ENCODE peak calls at places on chromosomes 11 and 22, in four cellular contexts. N is activated CD4-positive, alpha-beta T cell treated with anti-CD3 and anti-CD28 coated beads for 48 hours; E is MG63; M is fibroblast of pulmonary artery. Z is an unnamed sample.
A peak's percentile ranks its signal among the peaks of the same experiment; 100 is the strongest.

GRCh38 chr22:50280708-50281383 is 10.7 kb upstream of the MAPK11 start:
- DNase-seq in N (no peak), M (no peak), E (no peak), Z (no peak)

GRCh38 chr11:12762696-12763324 is 88.6 kb downstream of the TEAD1 start:
- DNase-seq in N (no peak), M (no peak), E (no peak), Z (no peak)

GRCh38 chr11:10476342-10476741 is 21.3 kb downstream of the AMPD3 start:
- DNase-seq in M (no peak), E (no peak), N (no peak), Z (no peak)

GRCh38 chr11:45501277-45501979 is 164.0 kb downstream of the CHST1 start:
- DNase-seq in M (no peak), N (no peak), E (no peak), Z (no peak)

GRCh38 chr11:13772223-13773046 is 104.0 kb downstream of the FAR1 start:
- DNase-seq in M (peak; percentile 80), N (no peak), E (no peak), Z (peak; percentile 4)

GRCh38 chr22:33923660-33924246 is 3.5 kb upstream of the LARGE1 start:
- DNase-seq in E (peak; percentile 34), N (peak; percentile 61), M (peak; percentile 84), Z (no peak)

GRCh38 chr11:3853935-3854659 is 1.4 kb upstream of the STIM1 start:
- DNase-seq in M (no peak), N (peak; percentile 78), E (no peak), Z (peak; percentile 34)

GRCh38 chr22:46122511-46122971 is 27.8 kb upstream of the PPARA start:
- DNase-seq in E (peak; percentile 68), N (peak; percentile 83), M (peak; percentile 63), Z (no peak)

GRCh38 chr11:113162590-113162961 is 151.8 kb upstream of the TTC12 start:
- DNase-seq in N (no peak), E (no peak), M (peak; percentile 36), Z (no peak)

GRCh38 chr11:19646921-19647320 is 65.7 kb upstream of the NAV2 start:
- DNase-seq in N (no peak), E (peak; percentile 57), M (peak; percentile 85), Z (no peak)

GRCh38 chr11:86151188-86152005 is 82.5 kb upstream of the PICALM start:
- DNase-seq in M (no peak), E (peak; percentile 84), N (no peak), Z (peak; percentile 15)

GRCh38 chr11:108498046-108498815 is at the start of gene POGLUT3:
- DNase-seq in M (peak; percentile 48), E (peak; percentile 82), N (peak; percentile 57), Z (peak; percentile 76)

GRCh38 chr11:60913793-60914619 is at the start of gene TMEM109:
- DNase-seq in E (peak; percentile 79), M (peak; percentile 92), N (peak; percentile 92), Z (peak; percentile 75)

GRCh38 chr11:71467164-71467563 is 14.2 kb downstream of the NADSYN1 start:
- DNase-seq in E (no peak), N (no peak), M (no peak), Z (no peak)

GRCh38 chr11:120511804-120512726 is 517 bp downstream of the GRIK4 start:
- DNase-seq in M (no peak), N (no peak), E (peak; percentile 7), Z (no peak)

GRCh38 chr11:75728992-75729391 is 11.4 kb downstream of the MOGAT2 start:
- DNase-seq in E (peak; percentile 17), N (no peak), M (no peak), Z (no peak)

GRCh38 chr22:49735411-49736311 is 92.0 kb downstream of the BRD1 start:
- DNase-seq in M (peak; percentile 8), E (no peak), N (peak; percentile 24), Z (no peak)

GRCh38 chr11:69377953-69378302 is 84.0 kb downstream of the MYEOV start:
- DNase-seq in E (no peak), N (no peak), M (no peak), Z (no peak)

GRCh38 chr11:113828186-113828585 is 47.2 kb downstream of the USP28 start:
- DNase-seq in M (no peak), E (no peak), N (no peak), Z (no peak)

GRCh38 chr11:113168804-113169342 is 145.5 kb upstream of the TTC12 start:
- DNase-seq in M (no peak), N (no peak), E (no peak), Z (no peak)

GRCh38 chr11:64385953-64386704 is 27.2 kb downstream of the RPS6KA4 start:
- DNase-seq in M (peak; percentile 29), N (no peak), E (no peak), Z (peak; percentile 84)

Z was measured in GF-D8.